ENCODE peak calls at places on chromosome 11, in seven cellular contexts. A, R, U, I, Y, Z and V are unnamed samples.

GRCh38 chr11:3195251-3196160 is 23.1 kb downstream of the MRGPRG start:
- DNase-seq in I (no peak), A (no peak), U (no peak), Y (no peak), Z (peak), R (no peak), V (no peak)

GRCh38 chr11:16911186-16911585 is 103.0 kb downstream of the PLEKHA7 start:
- DNase-seq in Y (no peak), A (no peak), I (no peak), U (no peak), R (no peak), Z (peak), V (no peak)

GRCh38 chr11:1285316-1285744 is 24.1 kb downstream of the TOLLIP start:
- DNase-seq in R (no peak), I (no peak), U (no peak), Y (no peak), A (no peak), Z (no peak), V (no peak)

GRCh38 chr11:10459029-10459970 is 4.2 kb downstream of the AMPD3 start:
- DNase-seq in R (no peak), I (no peak), Z (no peak), Y (no peak), A (no peak), U (peak), V (no peak)

GRCh38 chr11:70233511-70233919 is 30.4 kb downstream of the FADD start:
- DNase-seq in Z (no peak), I (no peak), A (no peak), U (no peak), R (peak), Y (no peak), V (no peak)

GRCh38 chr11:64742940-64743590 is 877 bp downstream of the RASGRP2 start:
- DNase-seq in R (peak), U (peak), Z (peak), A (peak), I (no peak), Y (peak), V (no peak)

GRCh38 chr11:44575288-44575672 is 9.8 kb downstream of the CD82 start:
- DNase-seq in R (peak), Z (no peak), I (no peak), U (no peak), A (no peak), Y (no peak), V (no peak)

GRCh38 chr11:74702383-74703007 is 28.7 kb downstream of the CHRDL2 start:
- DNase-seq in U (peak), I (peak), Y (peak), Z (peak), R (peak), A (no peak), V (peak)

GRCh38 chr11:122910775-122911174 is 28.2 kb downstream of the JHY start:
- DNase-seq in I (peak), Y (peak), Z (peak), A (no peak), U (peak), R (no peak), V (no peak)

GRCh38 chr11:3206128-3206921 is 12.3 kb downstream of the MRGPRG start:
- DNase-seq in U (no peak), I (no peak), Y (no peak), R (no peak), A (no peak), Z (no peak), V (no peak)